ENCODE peak calls at places on chromosomes 5 and 9, in four cellular contexts. C is K562, B is GM12878, P is HepG2. K is an unnamed sample.

GRCh38 chr9:109815366-109815947 is 35.5 kb downstream of the PALM2AKAP2 start:
- DNase-seq in C (no peak), B (no peak), P (peak), K (no peak)

GRCh38 chr5:125349432-125349831 is 603.0 kb upstream of the ZNF608 start:
- DNase-seq in C (no peak), B (no peak), P (no peak), K (no peak)

GRCh38 chr5:31361906-31362900 is 168.7 kb downstream of the CDH6 start:
- DNase-seq in C (no peak), B (no peak), P (no peak), K (no peak)

GRCh38 chr5:145887976-145888574 is 15.3 kb upstream of the GRXCR2 start:
- DNase-seq in C (peak), B (no peak), P (peak), K (peak)

GRCh38 chr5:141951341-141951781 is 6.6 kb downstream of the PCDH12 start:
- DNase-seq in C (peak), B (no peak), P (no peak), K (peak)

GRCh38 chr5:131607418-131607817 is 27.6 kb downstream of the RAPGEF6 start:
- DNase-seq in C (peak), B (no peak), P (no peak), K (no peak)

GRCh38 chr9:68940620-68941019 is 73.3 kb downstream of the PRKACG start:
- DNase-seq in C (no peak), B (no peak), P (no peak), K (no peak)

GRCh38 chr5:77876862-77877502 is 100.8 kb upstream of the TBCA start:
- DNase-seq in C (no peak), B (no peak), P (no peak), K (no peak)

GRCh38 chr5:77017668-77018067 is 12.5 kb upstream of the AGGF1 start:
- DNase-seq in C (no peak), B (no peak), P (no peak), K (no peak)

DNA sequence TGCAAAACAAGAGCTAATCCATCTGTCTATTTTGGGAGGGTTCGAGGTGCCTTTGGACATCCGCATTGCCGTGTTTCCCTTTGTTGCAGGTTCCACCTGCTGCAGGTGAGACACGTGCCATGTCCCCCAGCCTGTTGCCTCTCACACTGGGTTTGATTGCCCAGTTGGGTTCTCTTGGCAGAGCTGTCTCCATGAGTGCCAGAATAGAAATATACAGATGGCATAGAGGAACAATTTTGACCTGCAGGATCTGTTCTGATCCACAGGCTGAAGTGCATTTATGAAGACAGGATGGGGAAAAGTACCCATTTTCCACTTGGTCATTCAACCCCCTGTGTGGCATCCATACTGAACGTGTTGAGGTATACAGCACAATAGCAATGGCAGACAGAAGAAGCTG is 178.1 kb downstream of the SGCD start:
- DNase-seq in C (no peak), B (no peak), P (no peak), K (no peak)
- TF ChIP-seq ATF3 in C (no peak), B (no peak), P (no peak), K (no peak)

GRCh38 chr5:40653221-40654022 is 26.3 kb upstream of the PTGER4 start:
- DNase-seq in C (no peak), B (no peak), P (no peak), K (no peak)
- TF ChIP-seq MAX in C (no peak), B (no peak), P (no peak), K (no peak)

GRCh38 chr5:68315679-68316271 is 100.2 kb downstream of the PIK3R1 start:
- DNase-seq in C (no peak), B (peak), P (no peak), K (peak)
- TF ChIP-seq CREM in C (no peak), B (no peak), P (no peak), K (no peak)

GRCh38 chr5:135426102-135427082 is 20.8 kb downstream of the DCANP1 start:
- DNase-seq in C (peak), B (peak), P (peak), K (no peak)
- TF ChIP-seq ATF3 in C (no peak), B (no peak), P (no peak), K (no peak)

DNA sequence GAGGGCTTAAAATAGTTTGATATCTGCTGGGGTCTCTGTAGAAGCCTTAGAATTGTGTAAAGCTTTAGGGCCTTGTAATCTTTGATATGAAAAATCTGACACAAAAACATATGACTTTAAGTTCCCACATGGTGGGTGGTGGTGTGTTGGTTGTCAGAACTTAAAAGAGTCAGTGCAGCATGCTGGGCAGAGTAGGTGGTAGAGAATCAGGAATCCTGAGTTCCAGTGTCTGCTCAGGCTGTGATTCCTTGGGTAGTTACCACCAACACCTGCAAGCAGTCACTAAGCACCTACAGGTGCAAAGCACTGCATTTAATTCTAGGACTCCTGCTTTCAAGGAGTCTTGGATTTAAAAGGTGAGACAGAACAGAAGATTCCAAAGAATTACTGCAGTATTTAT is 144.6 kb downstream of the ACER2 start:
- DNase-seq in C (no peak), B (no peak), P (no peak), K (no peak)
- TF ChIP-seq MAX in C (no peak), B (no peak), P (no peak), K (no peak)

GRCh38 chr5:177392765-177393164 is 7.7 kb downstream of the PFN3 start:
- DNase-seq in C (no peak), B (no peak), P (no peak), K (no peak)
- TF ChIP-seq CREM in C (no peak), B (no peak), P (no peak), K (no peak)